ENCODE peak calls at places on chromosome 3, in nine cellular contexts. I is GM03348; W is glutamatergic neuron; Q is activated CD4-positive, CD25-positive, alpha-beta regulatory T cell treated with anti-CD3 and anti-CD28 coated beads, Interleukin-2, amount 50 U/mL, for 16 hours; V is heart left ventricle; U is HL-60; K is kidney tubule cell; Z is GM04504; P is T-helper 17 cell. M is an unnamed sample.

GRCh38 chr3:156605686-156606605 is 51.0 kb upstream of the SSR3 start:
- DNase-seq in U (no peak), V (peak), K (peak), Q (no peak), I (peak), W (peak), P (no peak), Z (peak), M (no peak)

GRCh38 chr3:155204851-155205250 is 88.6 kb downstream of the STRIT1 start:
- DNase-seq in W (no peak), P (no peak), U (no peak), K (no peak), Z (no peak), I (no peak), V (no peak), Q (no peak), M (no peak)

GRCh38 chr3:137110392-137110996 is 152.7 kb downstream of the IL20RB start:
- DNase-seq in Q (no peak), P (no peak), U (no peak), W (no peak), I (peak), K (peak), V (no peak), Z (no peak), M (no peak)

GRCh38 chr3:138465927-138466326 is 31.5 kb downstream of the ESYT3 start:
- DNase-seq in W (no peak), K (no peak), P (no peak), Z (no peak), U (no peak), V (no peak), I (no peak), Q (no peak), M (no peak)

GRCh38 chr3:56862352-56863062 is 60.8 kb upstream of the ARHGEF3 start:
- DNase-seq in I (peak), Z (peak), K (peak), P (no peak), V (no peak), U (no peak), Q (no peak), W (no peak), M (no peak)

GRCh38 chr3:48436855-48437254 is 3.1 kb downstream of the CCDC51 start:
- DNase-seq in Z (no peak), K (no peak), V (no peak), P (no peak), Q (no peak), I (no peak), U (no peak), W (no peak), M (no peak)

GRCh38 chr3:19947549-19948071 is 713 bp downstream of the RAB5A start:
- DNase-seq in I (peak), K (peak), W (peak), U (peak), P (peak), Z (no peak), Q (peak), V (peak), M (peak)

GRCh38 chr3:179146911-179147570 is 1.1 kb upstream of the PIK3CA start:
- DNase-seq in V (no peak), U (peak), K (peak), I (peak), W (no peak), P (no peak), Z (peak), Q (peak), M (no peak)

GRCh38 chr3:151372063-151372820 is 12.3 kb downstream of the P2RY12 start:
- DNase-seq in U (no peak), K (no peak), P (no peak), Z (no peak), W (no peak), I (peak), V (no peak), Q (no peak), M (no peak)

GRCh38 chr3:27166888-27167287 is 202.3 kb downstream of the NEK10 start:
- DNase-seq in Q (no peak), P (no peak), U (no peak), W (no peak), V (no peak), Z (peak), I (peak), K (peak), M (no peak)

GRCh38 chr3:143529018-143529478 is 319.2 kb downstream of the SLC9A9 start:
- DNase-seq in P (no peak), I (peak), W (no peak), Z (no peak), Q (no peak), U (no peak), K (peak), V (no peak), M (no peak)

GRCh38 chr3:43317461-43318316 is 31.3 kb downstream of the SNRK start:
- DNase-seq in W (no peak), V (no peak), P (no peak), U (no peak), K (no peak), I (no peak), Q (no peak), Z (peak), M (no peak)

GRCh38 chr3:28012830-28013229 is 228.6 kb upstream of the CMC1 start:
- DNase-seq in P (no peak), Q (no peak), I (peak), K (no peak), Z (no peak), V (no peak), U (no peak), W (no peak), M (no peak)

GRCh38 chr3:184553385-184553784 is 8.2 kb upstream of the EPHB3 start:
- DNase-seq in U (no peak), Q (no peak), P (no peak), Z (no peak), K (no peak), V (no peak), W (no peak), I (no peak), M (no peak)

GRCh38 chr3:23304424-23304823 is 101.3 kb downstream of the UBE2E2 start:
- DNase-seq in U (no peak), K (no peak), W (no peak), P (no peak), Q (no peak), I (peak), V (no peak), Z (no peak), M (no peak)